ENCODE peak calls at places on chromosomes 6 and 20, in four cellular contexts. K is GM12878, N is K562, P is HL-60. F is an unnamed sample.

GRCh38 chr6:42889815-42890214 is 10.4 kb downstream of the RPL7L1 start:
- DNase-seq in K (no peak), N (no peak), P (peak), F (no peak)

GRCh38 chr6:14241255-14242070 is 123.9 kb downstream of the CD83 start:
- DNase-seq in K (peak), N (no peak), P (no peak), F (no peak)

GRCh38 chr6:108441141-108441540 is 119.6 kb upstream of the FOXO3 start:
- DNase-seq in K (no peak), N (no peak), P (no peak), F (no peak)

GRCh38 chr6:26322645-26323482 is 42.1 kb upstream of the BTN3A2 start:
- DNase-seq in K (peak), N (no peak), P (peak), F (no peak)

GRCh38 chr6:144286503-144287393 is 1.6 kb downstream of the UTRN start:
- DNase-seq in K (no peak), N (no peak), P (peak), F (no peak)

GRCh38 chr6:28988536-28989415 is 16.3 kb downstream of the ZNF311 start:
- DNase-seq in K (no peak), N (peak), P (peak), F (no peak)

GRCh38 chr6:111692327-111693164 is 86.9 kb upstream of the TRAF3IP2 start:
- DNase-seq in K (no peak), N (no peak), P (no peak), F (no peak)

GRCh38 chr6:126267621-126268020 is 72.3 kb upstream of the CENPW start:
- DNase-seq in K (no peak), N (no peak), P (no peak), F (no peak)

GRCh38 chr6:57262901-57263694 is 41.0 kb upstream of the RAB23 start:
- DNase-seq in K (no peak), N (no peak), P (no peak), F (no peak)

GRCh38 chr6:152775441-152775840 is 24.8 kb downstream of the VIP start:
- DNase-seq in K (no peak), N (no peak), P (no peak), F (no peak)

GRCh38 chr6:45590751-45591184 is 213.0 kb upstream of the SUPT3H start:
- DNase-seq in K (no peak), N (no peak), P (no peak), F (no peak)

GRCh38 chr6:21595951-21596378 is 2.4 kb downstream of the SOX4 start:
- DNase-seq in K (no peak), N (no peak), P (no peak), F (no peak)

GRCh38 chr20:48638546-48638945 is 189.3 kb downstream of the PREX1 start:
- DNase-seq in K (no peak), N (no peak), P (no peak), F (no peak)

DNA sequence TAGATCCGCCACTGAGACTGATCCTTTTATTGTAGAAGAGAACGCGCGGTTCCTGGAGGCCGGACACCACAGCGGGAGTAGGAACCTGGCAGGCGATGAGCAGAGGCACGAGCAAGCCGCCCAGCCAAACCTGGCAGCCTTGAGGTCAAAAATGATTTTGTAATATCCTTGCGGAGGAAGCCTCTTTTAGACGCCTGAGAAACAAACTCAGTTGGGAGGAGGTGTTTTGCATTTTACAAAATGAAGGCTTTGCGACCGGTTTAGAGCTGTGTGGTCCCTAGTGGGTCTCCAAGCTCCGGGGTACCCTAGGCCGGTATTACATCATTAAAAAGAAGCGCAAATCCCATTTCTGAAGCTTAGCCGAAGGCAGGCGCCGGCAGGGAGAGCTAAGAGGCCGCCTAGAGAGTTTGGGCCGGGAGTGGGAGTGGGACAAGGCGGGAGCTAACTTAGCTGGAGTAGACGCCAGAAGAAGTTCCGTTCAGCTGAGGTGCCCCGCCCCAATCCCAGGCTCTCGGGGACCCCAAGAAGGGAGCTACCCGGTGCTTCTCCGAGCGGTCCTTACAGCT is 1.8 kb upstream of the TBX18 start:
- DNase-seq in K (no peak), N (no peak), P (no peak), F (no peak)
- TF ChIP-seq POLR2AphosphoS5 in K (no peak), N (no peak), P (no peak), F (no peak)

GRCh38 chr20:57651977-57652864 is 32.0 kb upstream of the ZBP1 start:
- DNase-seq in K (no peak), N (no peak), P (no peak), F (peak)
- TF ChIP-seq SPI1 in K (no peak), N (no peak), P (no peak), F (no peak)

DNA sequence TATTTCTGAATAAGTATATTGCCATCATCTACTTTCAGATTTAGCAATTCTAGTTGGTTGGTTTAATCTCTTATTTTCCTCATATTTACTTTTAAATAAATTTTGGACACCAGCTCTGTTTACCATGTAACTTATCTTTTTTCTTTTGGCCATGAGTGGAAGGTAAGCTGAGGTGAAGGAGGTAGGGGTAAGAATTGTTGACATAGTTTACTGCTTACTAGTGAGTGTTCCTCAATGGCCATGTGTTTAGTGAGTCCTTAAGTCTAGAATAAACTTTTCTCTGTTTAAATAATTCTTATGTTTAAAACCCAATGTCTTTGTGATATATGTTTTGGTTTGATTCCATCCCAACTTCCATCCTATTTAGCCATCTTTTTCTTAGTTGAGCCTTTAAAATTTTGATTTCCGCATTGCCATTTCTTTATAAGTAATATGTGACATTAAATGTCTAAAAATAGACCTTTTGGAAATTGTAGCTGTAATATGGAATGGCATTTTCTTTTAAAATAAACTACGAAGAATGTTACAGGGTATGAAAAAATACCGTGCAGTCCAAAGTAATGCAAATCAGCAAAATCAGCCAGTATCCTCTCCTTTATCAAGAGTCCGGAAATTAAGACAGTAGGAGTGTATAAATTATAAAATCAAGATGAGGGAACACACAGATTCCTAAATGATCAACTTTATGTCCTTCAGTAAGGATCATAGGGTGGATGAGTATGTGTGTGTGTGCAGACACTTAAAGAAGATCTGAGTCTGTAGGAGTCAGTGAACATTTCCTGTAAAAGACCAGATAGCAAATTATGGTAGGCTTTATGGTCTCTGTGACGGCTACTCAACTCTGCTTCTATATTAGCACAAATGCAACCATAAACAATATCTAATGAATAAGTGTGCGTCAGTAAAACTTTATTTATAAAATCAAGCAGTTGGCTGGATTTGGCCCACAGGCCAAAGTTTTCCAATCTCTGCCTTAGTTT is 10.3 kb downstream of the STXBP5 start:
- DNase-seq in K (no peak), N (no peak), P (no peak), F (no peak)
- TF ChIP-seq POLR2AphosphoS5 in K (no peak), N (no peak), P (no peak), F (no peak)

DNA sequence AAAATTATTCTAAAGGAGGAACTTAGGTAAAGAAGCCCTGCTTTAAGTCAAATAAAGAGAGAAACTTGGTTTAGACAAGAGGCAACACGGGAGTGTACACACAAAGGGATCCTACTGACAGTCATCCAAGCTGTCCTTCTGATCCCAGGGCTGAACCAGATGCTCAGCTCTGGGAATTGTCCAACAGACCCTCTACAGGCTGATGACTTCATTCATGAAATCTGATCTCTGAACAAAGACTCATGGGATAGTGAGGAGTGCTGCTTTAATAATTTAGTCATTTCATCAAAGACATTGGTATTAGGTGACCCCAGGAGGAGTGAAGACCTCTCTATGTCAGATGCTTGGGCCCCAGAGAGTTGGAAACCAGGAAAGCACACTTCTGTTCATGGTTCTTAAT is 65.6 kb upstream of the ARMH2 start:
- DNase-seq in K (no peak), N (no peak), P (no peak), F (no peak)
- TF ChIP-seq SPI1 in K (no peak), N (no peak), P (no peak), F (no peak)

GRCh38 chr6:1855890-1856289 is 246.2 kb downstream of the FOXC1 start:
- DNase-seq in K (no peak), N (no peak), P (no peak), F (no peak)

GRCh38 chr6:1858191-1858590 is 248.5 kb downstream of the FOXC1 start:
- DNase-seq in K (no peak), N (no peak), P (no peak), F (no peak)

GRCh38 chr6:1858865-1859264 is 249.2 kb downstream of the FOXC1 start:
- DNase-seq in K (no peak), N (no peak), P (no peak), F (no peak)

GRCh38 chr6:1854296-1854695 is 244.6 kb downstream of the FOXC1 start:
- DNase-seq in K (no peak), N (no peak), P (no peak), F (no peak)

DNA sequence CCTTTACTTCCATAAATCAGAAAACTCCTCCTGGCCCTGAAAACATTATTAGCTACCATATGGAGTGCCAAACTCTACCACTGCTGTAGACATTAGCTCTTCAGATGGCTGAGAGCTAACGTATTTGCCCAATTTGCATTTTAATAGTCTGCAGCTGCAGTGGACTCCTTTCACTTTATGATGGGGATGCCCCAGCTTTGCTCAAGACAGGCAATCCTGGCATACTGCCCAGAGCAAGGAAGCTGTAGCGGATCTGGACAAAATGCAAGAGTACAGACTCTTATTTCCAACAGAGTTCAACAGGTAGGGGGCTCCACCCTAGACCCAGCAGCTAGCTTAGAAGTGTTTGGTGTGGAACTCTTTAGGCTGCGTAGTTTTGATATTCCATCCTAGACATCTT is 246.7 kb downstream of the FOXC1 start:
- DNase-seq in K (peak), N (no peak), P (no peak), F (peak)
- TF ChIP-seq POLR2AphosphoS5 in K (no peak), N (no peak), P (no peak), F (no peak)

F was measured in GM12891.